ENCODE peak calls at places on chromosomes 3 and 15, in five cellular contexts. One of them, this sample, is unnamed.

GRCh38 chr3:139561959-139562676 is 22.6 kb upstream of the RBP1 start:
- DNase-seq in uterus: peak
- DNase-seq in WERI-Rb-1: peak
- DNase-seq in mammary epithelial cell: peak
- DNase-seq in cardiac muscle cell: peak
- DNase-seq in this sample: no peak

GRCh38 chr3:71916747-71917369 is 131.9 kb upstream of the PROK2 start:
- DNase-seq in uterus: no peak
- DNase-seq in WERI-Rb-1: no peak
- DNase-seq in mammary epithelial cell: no peak
- DNase-seq in cardiac muscle cell: no peak
- DNase-seq in this sample: no peak

GRCh38 chr3:20511863-20512262 is 325.9 kb upstream of the SGO1 start:
- DNase-seq in uterus: no peak
- DNase-seq in WERI-Rb-1: peak
- DNase-seq in mammary epithelial cell: peak
- DNase-seq in cardiac muscle cell: peak
- DNase-seq in this sample: no peak

GRCh38 chr15:23536659-23537058 is 28.8 kb upstream of the MKRN3 start:
- DNase-seq in uterus: no peak
- DNase-seq in WERI-Rb-1: peak
- DNase-seq in mammary epithelial cell: no peak
- DNase-seq in cardiac muscle cell: no peak
- DNase-seq in this sample: no peak

GRCh38 chr3:43155464-43156121 is 49.7 kb upstream of the POMGNT2 start:
- DNase-seq in uterus: peak
- DNase-seq in WERI-Rb-1: peak
- DNase-seq in mammary epithelial cell: peak
- DNase-seq in cardiac muscle cell: peak
- DNase-seq in this sample: peak

GRCh38 chr3:4509043-4509442 is 15.9 kb downstream of the ITPR1 start:
- DNase-seq in uterus: no peak
- DNase-seq in WERI-Rb-1: no peak
- DNase-seq in mammary epithelial cell: no peak
- DNase-seq in cardiac muscle cell: no peak
- DNase-seq in this sample: no peak

GRCh38 chr3:138082085-138082991 is 33.1 kb downstream of the DZIP1L start:
- DNase-seq in uterus: peak
- DNase-seq in WERI-Rb-1: no peak
- DNase-seq in mammary epithelial cell: peak
- DNase-seq in cardiac muscle cell: no peak
- DNase-seq in this sample: no peak

GRCh38 chr15:61483599-61483998 is 254.5 kb upstream of the RORA start:
- DNase-seq in uterus: no peak
- DNase-seq in WERI-Rb-1: no peak
- DNase-seq in mammary epithelial cell: no peak
- DNase-seq in cardiac muscle cell: no peak
- DNase-seq in this sample: no peak

GRCh38 chr3:139935071-139935865 is at the start of gene CLSTN2:
- DNase-seq in uterus: peak
- DNase-seq in WERI-Rb-1: peak
- DNase-seq in mammary epithelial cell: peak
- DNase-seq in cardiac muscle cell: peak
- DNase-seq in this sample: peak

GRCh38 chr3:126417461-126418255 is 22.9 kb downstream of the CFAP100 start:
- DNase-seq in uterus: no peak
- DNase-seq in WERI-Rb-1: peak
- DNase-seq in mammary epithelial cell: no peak
- DNase-seq in cardiac muscle cell: no peak
- DNase-seq in this sample: no peak

GRCh38 chr3:175433026-175433668 is 574.0 kb downstream of the NAALADL2 start:
- DNase-seq in uterus: no peak
- DNase-seq in WERI-Rb-1: no peak
- DNase-seq in mammary epithelial cell: peak
- DNase-seq in cardiac muscle cell: no peak
- DNase-seq in this sample: no peak

GRCh38 chr3:134035836-134036235 is 6.1 kb upstream of the SLCO2A1 start:
- DNase-seq in uterus: no peak
- DNase-seq in WERI-Rb-1: no peak
- DNase-seq in mammary epithelial cell: no peak
- DNase-seq in cardiac muscle cell: no peak
- DNase-seq in this sample: no peak

GRCh38 chr3:4394048-4394447 is 73.0 kb downstream of the SUMF1 start:
- DNase-seq in uterus: no peak
- DNase-seq in WERI-Rb-1: no peak
- DNase-seq in mammary epithelial cell: no peak
- DNase-seq in cardiac muscle cell: no peak
- DNase-seq in this sample: no peak

GRCh38 chr15:85704720-85705119 is 90.0 kb downstream of the KLHL25 start:
- DNase-seq in uterus: peak
- DNase-seq in WERI-Rb-1: no peak
- DNase-seq in mammary epithelial cell: no peak
- DNase-seq in cardiac muscle cell: peak
- DNase-seq in this sample: no peak

GRCh38 chr3:185406127-185406620 is 43.2 kb downstream of the MAP3K13 start:
- DNase-seq in uterus: no peak
- DNase-seq in WERI-Rb-1: no peak
- DNase-seq in mammary epithelial cell: no peak
- DNase-seq in cardiac muscle cell: no peak
- DNase-seq in this sample: no peak

GRCh38 chr15:31471731-31472430 is 145.2 kb downstream of the KLF13 start:
- DNase-seq in uterus: peak
- DNase-seq in WERI-Rb-1: peak
- DNase-seq in mammary epithelial cell: peak
- DNase-seq in cardiac muscle cell: no peak
- DNase-seq in this sample: peak

GRCh38 chr3:119176778-119177177 is 3.4 kb downstream of the UPK1B start:
- DNase-seq in uterus: no peak
- DNase-seq in WERI-Rb-1: no peak
- DNase-seq in mammary epithelial cell: no peak
- DNase-seq in cardiac muscle cell: no peak
- DNase-seq in this sample: no peak

GRCh38 chr15:90558182-90558581 is 28.5 kb downstream of the CRTC3 start:
- DNase-seq in uterus: no peak
- DNase-seq in WERI-Rb-1: peak
- DNase-seq in mammary epithelial cell: no peak
- DNase-seq in cardiac muscle cell: peak
- DNase-seq in this sample: peak

GRCh38 chr3:70861234-70861633 is 548.8 kb upstream of the MDFIC2 start:
- DNase-seq in uterus: no peak
- DNase-seq in WERI-Rb-1: no peak
- DNase-seq in mammary epithelial cell: no peak
- DNase-seq in cardiac muscle cell: no peak
- DNase-seq in this sample: no peak

GRCh38 chr3:139113231-139113749 is 68.6 kb upstream of the PRR23C start:
- DNase-seq in uterus: no peak
- DNase-seq in WERI-Rb-1: peak
- DNase-seq in mammary epithelial cell: no peak
- DNase-seq in cardiac muscle cell: no peak
- DNase-seq in this sample: peak

GRCh38 chr3:43294975-43295374 is 8.6 kb downstream of the SNRK start:
- DNase-seq in uterus: no peak
- DNase-seq in WERI-Rb-1: no peak
- DNase-seq in mammary epithelial cell: no peak
- DNase-seq in cardiac muscle cell: no peak
- DNase-seq in this sample: no peak

GRCh38 chr3:149581681-149582349 is 76.0 kb downstream of the WWTR1 start:
- DNase-seq in uterus: peak
- DNase-seq in WERI-Rb-1: no peak
- DNase-seq in mammary epithelial cell: peak
- DNase-seq in cardiac muscle cell: peak
- DNase-seq in this sample: no peak

GRCh38 chr3:125054436-125055164 is 1.2 kb downstream of the HEG1 start:
- DNase-seq in uterus: peak
- DNase-seq in WERI-Rb-1: no peak
- DNase-seq in mammary epithelial cell: peak
- DNase-seq in cardiac muscle cell: peak
- DNase-seq in this sample: peak

GRCh38 chr15:57505949-57506391 is 85.7 kb upstream of the MYZAP start:
- DNase-seq in uterus: peak
- DNase-seq in WERI-Rb-1: no peak
- DNase-seq in mammary epithelial cell: peak
- DNase-seq in cardiac muscle cell: peak
- DNase-seq in this sample: no peak

GRCh38 chr15:60704129-60704528 is 225.2 kb upstream of the ICE2 start:
- DNase-seq in uterus: no peak
- DNase-seq in WERI-Rb-1: no peak
- DNase-seq in mammary epithelial cell: no peak
- DNase-seq in cardiac muscle cell: no peak
- DNase-seq in this sample: no peak

GRCh38 chr15:45666119-45666875 is 31.5 kb downstream of the SQOR start:
- DNase-seq in uterus: no peak
- DNase-seq in WERI-Rb-1: no peak
- DNase-seq in mammary epithelial cell: no peak
- DNase-seq in cardiac muscle cell: no peak
- DNase-seq in this sample: no peak
- TF ChIP-seq CTCF in uterus: no peak
- TF ChIP-seq CTCF in WERI-Rb-1: no peak
- TF ChIP-seq CTCF in mammary epithelial cell: no peak
- TF ChIP-seq CTCF in cardiac muscle cell: no peak
- TF ChIP-seq CTCF in this sample: no peak

GRCh38 chr3:87333393-87333892 is 57.1 kb upstream of the POU1F1 start:
- DNase-seq in uterus: no peak
- DNase-seq in WERI-Rb-1: no peak
- DNase-seq in mammary epithelial cell: peak
- DNase-seq in cardiac muscle cell: no peak
- DNase-seq in this sample: no peak
- H3K4me3 ChIP-seq in uterus: no peak
- H3K4me3 ChIP-seq in WERI-Rb-1: no peak
- H3K4me3 ChIP-seq in mammary epithelial cell: no peak
- H3K4me3 ChIP-seq in cardiac muscle cell: no peak
- H3K4me3 ChIP-seq in this sample: no peak

GRCh38 chr15:89068325-89068784 is 19.9 kb upstream of the ABHD2 start:
- DNase-seq in uterus: no peak
- DNase-seq in WERI-Rb-1: no peak
- DNase-seq in mammary epithelial cell: peak
- DNase-seq in cardiac muscle cell: no peak
- DNase-seq in this sample: no peak

GRCh38 chr15:89071471-89071870 is 16.8 kb upstream of the ABHD2 start:
- DNase-seq in uterus: no peak
- DNase-seq in WERI-Rb-1: no peak
- DNase-seq in mammary epithelial cell: no peak
- DNase-seq in cardiac muscle cell: no peak
- DNase-seq in this sample: no peak

GRCh38 chr15:89072277-89072869 is 15.9 kb upstream of the ABHD2 start:
- DNase-seq in uterus: no peak
- DNase-seq in WERI-Rb-1: no peak
- DNase-seq in mammary epithelial cell: no peak
- DNase-seq in cardiac muscle cell: no peak
- DNase-seq in this sample: no peak

GRCh38 chr15:89067751-89068150 is 20.5 kb upstream of the ABHD2 start:
- DNase-seq in uterus: no peak
- DNase-seq in WERI-Rb-1: no peak
- DNase-seq in mammary epithelial cell: peak
- DNase-seq in cardiac muscle cell: no peak
- DNase-seq in this sample: no peak

GRCh38 chr15:89070197-89071124 is 17.8 kb upstream of the ABHD2 start:
- DNase-seq in uterus: no peak
- DNase-seq in WERI-Rb-1: no peak
- DNase-seq in mammary epithelial cell: no peak
- DNase-seq in cardiac muscle cell: no peak
- DNase-seq in this sample: no peak
- H3K27ac ChIP-seq in uterus: no peak
- H3K27ac ChIP-seq in WERI-Rb-1: no peak
- H3K27ac ChIP-seq in mammary epithelial cell: no peak
- H3K27ac ChIP-seq in cardiac muscle cell: no peak
- H3K27ac ChIP-seq in this sample: no peak

DNA sequence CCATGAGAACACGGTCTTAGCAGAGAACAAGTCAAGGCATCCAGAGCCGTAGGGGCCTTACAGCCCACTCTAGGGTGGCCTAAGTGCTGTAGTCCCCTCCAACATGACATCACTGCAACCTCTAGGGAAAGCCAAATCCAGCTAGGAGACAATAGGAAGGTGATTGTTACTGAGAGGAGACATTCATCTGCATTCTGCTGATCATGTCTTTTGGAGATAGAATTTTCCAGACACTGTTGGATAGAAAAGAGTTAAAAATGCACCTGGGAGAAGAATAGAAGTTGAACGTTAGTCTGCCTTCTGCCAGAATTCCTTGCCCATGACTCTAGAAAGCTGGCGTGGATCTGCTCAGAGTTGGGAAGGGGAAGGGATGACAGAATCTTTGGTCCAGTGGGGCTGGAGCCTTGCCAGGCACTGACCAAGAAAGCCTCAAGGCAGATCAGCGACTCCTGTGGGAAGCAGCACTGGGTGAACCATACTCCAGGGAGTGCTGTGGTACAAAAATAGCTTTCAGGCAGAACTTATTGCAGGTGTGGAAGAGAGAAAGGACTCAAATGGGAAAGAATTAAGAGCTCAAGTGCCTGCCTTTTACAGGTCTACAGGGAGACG is 44.8 kb upstream of the RAF1 start:
- DNase-seq in uterus: peak
- DNase-seq in WERI-Rb-1: no peak
- DNase-seq in mammary epithelial cell: peak
- DNase-seq in cardiac muscle cell: peak
- DNase-seq in this sample: no peak
- TF ChIP-seq CTCF in uterus: no peak
- TF ChIP-seq CTCF in WERI-Rb-1: no peak
- TF ChIP-seq CTCF in mammary epithelial cell: peak
- TF ChIP-seq CTCF in cardiac muscle cell: peak
- TF ChIP-seq CTCF in this sample: no peak

DNA sequence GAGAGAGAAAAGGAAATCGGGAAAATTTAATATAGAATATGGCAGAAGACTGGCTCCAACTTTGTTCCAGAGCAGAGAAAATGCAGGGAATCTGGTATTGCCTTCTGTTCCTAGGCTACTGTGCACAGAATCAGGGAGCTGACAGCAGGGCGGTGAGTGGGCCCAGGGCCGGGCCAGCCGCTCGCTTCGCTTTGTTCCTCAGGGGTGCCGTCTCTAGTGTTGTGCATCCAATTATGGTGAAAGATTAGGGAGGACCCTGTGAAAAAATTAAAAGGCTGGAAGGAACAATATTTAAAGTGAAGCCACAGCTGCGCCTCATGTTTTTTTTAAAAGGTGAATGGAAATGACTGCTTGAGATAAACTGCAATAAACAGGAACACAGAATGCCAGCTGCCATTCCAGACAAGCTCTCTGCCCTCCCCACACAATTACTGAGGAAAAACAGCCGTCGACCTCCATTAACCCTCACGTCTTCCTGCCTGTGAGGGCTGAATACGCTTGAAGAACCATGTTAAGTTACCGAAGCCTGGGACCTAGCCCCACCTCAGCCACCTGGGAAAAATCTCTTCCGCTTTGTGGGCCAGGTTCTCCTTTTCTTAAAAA is 132.0 kb upstream of the IL12A start:
- DNase-seq in uterus: no peak
- DNase-seq in WERI-Rb-1: no peak
- DNase-seq in mammary epithelial cell: no peak
- DNase-seq in cardiac muscle cell: no peak
- DNase-seq in this sample: no peak
- H3K4me3 ChIP-seq in uterus: no peak
- H3K4me3 ChIP-seq in WERI-Rb-1: no peak
- H3K4me3 ChIP-seq in mammary epithelial cell: no peak
- H3K4me3 ChIP-seq in cardiac muscle cell: no peak
- H3K4me3 ChIP-seq in this sample: no peak

This sample was measured in right lobe of liver.